ENCODE peak calls at places on chromosomes 12 and 14, in seven cellular contexts. S, Z, O, K, B, V and W are unnamed samples.

GRCh38 chr12:131141483-131141882 is 187.8 kb downstream of the ADGRD1 start:
- DNase-seq in S (no peak), Z (no peak), O (no peak), K (no peak), B (no peak), V (no peak), W (no peak)

GRCh38 chr14:102185360-102185759 is 45.7 kb downstream of the WDR20 start:
- DNase-seq in S (no peak), Z (no peak), O (peak; percentile 45), K (no peak), B (no peak), V (no peak), W (no peak)

GRCh38 chr14:71688576-71688975 is 243.7 kb upstream of the RGS6 start:
- DNase-seq in S (no peak), Z (no peak), O (peak; percentile 19), K (peak; percentile 61), B (no peak), V (no peak), W (no peak)

GRCh38 chr12:11716794-11717532 is 67.5 kb downstream of the ETV6 start:
- DNase-seq in S (no peak), Z (no peak), O (no peak), K (peak; percentile 67), B (peak; percentile 38), V (no peak), W (no peak)

GRCh38 chr12:6169107-6169440 is 31.1 kb upstream of the CD9 start:
- DNase-seq in S (no peak), Z (no peak), O (no peak), K (no peak), B (no peak), V (no peak), W (no peak)

GRCh38 chr12:96375841-96376249 is 24.4 kb downstream of the CDK17 start:
- DNase-seq in S (no peak), Z (no peak), O (no peak), K (no peak), B (no peak), V (no peak), W (no peak)

GRCh38 chr12:107330901-107331431 is 237.6 kb upstream of the CRY1 start:
- DNase-seq in S (no peak), Z (peak; percentile 46), O (no peak), K (no peak), B (no peak), V (no peak), W (peak; percentile 22)

GRCh38 chr12:56932867-56933266 is 1.3 kb downstream of the SDR9C7 start:
- DNase-seq in S (no peak), Z (no peak), O (no peak), K (no peak), B (peak; percentile 22), V (peak; percentile 59), W (no peak)

GRCh38 chr14:101584049-101584859 is 23.0 kb downstream of the DIO3 start:
- DNase-seq in S (no peak), Z (no peak), O (no peak), K (peak; percentile 75), B (no peak), V (no peak), W (no peak)

GRCh38 chr14:100778078-100778927 is 47.6 kb upstream of the MEG3 start:
- DNase-seq in S (no peak), Z (no peak), O (no peak), K (no peak), B (no peak), V (no peak), W (no peak)